ENCODE peak calls at places on chromosomes 4 and X, in ten cellular contexts. D is cardiac muscle cell; W is GM12891; I is NCI-H1105 treated with DMSO at 0.1 percent for 48 hours; S is glutamatergic neuron; T is ACHN; C is activated CD4-positive, alpha-beta T cell treated with anti-CD3 and anti-CD28 coated beads for 4 hours; G is caudate nucleus; X is choroid plexus epithelial cell; Y is GM23248. V is an unnamed sample.

GRCh38 chr4:163600731-163601130 is 106.2 kb downstream of the TMA16 start:
- DNase-seq in D (no peak), W (no peak), I (no peak), S (no peak), T (no peak), C (no peak), G (no peak), X (no peak), Y (no peak), V (no peak)

GRCh38 chrX:70525733-70526132 is 81.1 kb downstream of the DLG3 start:
- DNase-seq in D (no peak), W (no peak), I (no peak), S (no peak), T (no peak), C (no peak), G (no peak), X (peak; percentile 6), Y (no peak), V (no peak)

GRCh38 chrX:39869846-39870601 is 227.7 kb downstream of the BCOR start:
- DNase-seq in D (peak; percentile 70), W (no peak), I (no peak), S (no peak), T (peak; percentile 22), C (peak; percentile 72), G (no peak), X (peak; percentile 53), Y (peak; percentile 28), V (peak; percentile 70)

GRCh38 chr4:40152642-40153041 is 44.2 kb upstream of the RHOH start:
- DNase-seq in D (no peak), W (no peak), I (no peak), S (no peak), T (no peak), C (peak; percentile 37), G (no peak), X (no peak), Y (no peak), V (no peak)

GRCh38 chr4:36285784-36286480 is 4.5 kb downstream of the DTHD1 start:
- DNase-seq in D (no peak), W (peak; percentile 15), I (no peak), S (no peak), T (peak; percentile 46), C (peak; percentile 55), G (no peak), X (no peak), Y (no peak), V (peak; percentile 79)

GRCh38 chrX:56503941-56504673 is 59.3 kb upstream of the UBQLN2 start:
- DNase-seq in D (no peak), W (no peak), I (no peak), S (no peak), T (no peak), C (no peak), G (no peak), X (no peak), Y (peak; percentile 56), V (no peak)

GRCh38 chr4:12884846-12885796 is 599.0 kb downstream of the RAB28 start:
- DNase-seq in D (no peak), W (no peak), I (no peak), S (no peak), T (no peak), C (no peak), G (no peak), X (no peak), Y (no peak), V (no peak)

GRCh38 chrX:16870861-16871584 is 861 bp upstream of the RBBP7 start:
- DNase-seq in D (no peak), W (no peak), I (peak; percentile 34), S (peak; percentile 29), T (no peak), C (no peak), G (no peak), X (no peak), Y (peak; percentile 31), V (peak; percentile 7)

GRCh38 chr4:188532751-188533150 is 393.5 kb downstream of the TRIML1 start:
- DNase-seq in D (no peak), W (no peak), I (no peak), S (no peak), T (no peak), C (no peak), G (no peak), X (no peak), Y (no peak), V (no peak)

GRCh38 chr4:54403700-54404453 is 174.8 kb downstream of the PDGFRA start:
- DNase-seq in D (no peak), W (no peak), I (no peak), S (no peak), T (no peak), C (no peak), G (no peak), X (no peak), Y (no peak), V (no peak)

GRCh38 chr4:112770111-112770510 is 133.2 kb downstream of the LARP7 start:
- DNase-seq in D (no peak), W (no peak), I (no peak), S (no peak), T (no peak), C (no peak), G (no peak), X (no peak), Y (no peak), V (no peak)

GRCh38 chr4:184273166-184274147 is 55.8 kb upstream of the ENPP6 start:
- DNase-seq in D (no peak), W (no peak), I (no peak), S (no peak), T (no peak), C (no peak), G (no peak), X (no peak), Y (no peak), V (no peak)

GRCh38 chr4:37482236-37482635 is 203.9 kb downstream of the RELL1 start:
- DNase-seq in D (no peak), W (no peak), I (no peak), S (no peak), T (no peak), C (no peak), G (no peak), X (no peak), Y (no peak), V (no peak)

GRCh38 chrX:6851140-6851539 is 296.4 kb upstream of the STS start:
- DNase-seq in D (no peak), W (no peak), I (no peak), S (no peak), T (no peak), C (no peak), G (no peak), X (no peak), Y (no peak), V (no peak)

GRCh38 chr4:69823481-69824186 is 36.3 kb downstream of the SULT1E1 start:
- DNase-seq in D (peak; percentile 65), W (no peak), I (peak; percentile 67), S (no peak), T (peak; percentile 20), C (peak; percentile 40), G (no peak), X (peak; percentile 81), Y (peak; percentile 63), V (no peak)

GRCh38 chr4:4339504-4340085 is 47.3 kb upstream of the NSG1 start:
- DNase-seq in D (peak; percentile 82), W (no peak), I (no peak), S (no peak), T (no peak), C (no peak), G (no peak), X (no peak), Y (peak; percentile 4), V (no peak)

GRCh38 chrX:42094208-42094607 is 170.9 kb upstream of the CASK start:
- DNase-seq in D (peak; percentile 75), W (no peak), I (no peak), S (no peak), T (peak; percentile 26), C (no peak), G (no peak), X (peak; percentile 57), Y (peak; percentile 2), V (no peak)

GRCh38 chrX:153773741-153774575 is 6.9 kb upstream of the SRPK3 start:
- DNase-seq in D (no peak), W (no peak), I (no peak), S (peak; percentile 6), T (no peak), C (no peak), G (no peak), X (no peak), Y (no peak), V (no peak)

GRCh38 chrX:22686138-22686541 is 313.6 kb upstream of the DDX53 start:
- DNase-seq in D (peak; percentile 81), W (no peak), I (peak; percentile 80), S (peak; percentile 11), T (peak; percentile 19), C (no peak), G (no peak), X (peak; percentile 91), Y (no peak), V (no peak)

GRCh38 chrX:96407043-96407442 is 277.6 kb upstream of the DIAPH2 start:
- DNase-seq in D (peak; percentile 44), W (no peak), I (peak; percentile 52), S (no peak), T (no peak), C (no peak), G (no peak), X (peak; percentile 61), Y (peak; percentile 55), V (no peak)

GRCh38 chr4:183563874-183564273 is 59.0 kb downstream of the ING2 start:
- DNase-seq in D (peak; percentile 27), W (no peak), I (no peak), S (no peak), T (no peak), C (no peak), G (peak; percentile 19), X (peak; percentile 46), Y (peak; percentile 57), V (no peak)

GRCh38 chr4:122688529-122688928 is 44.0 kb upstream of the BBS12 start:
- DNase-seq in D (peak; percentile 18), W (no peak), I (no peak), S (no peak), T (no peak), C (no peak), G (no peak), X (no peak), Y (peak; percentile 20), V (no peak)

GRCh38 chr4:2923678-2924173 is 39.5 kb downstream of the NOP14 start:
- DNase-seq in D (no peak), W (no peak), I (no peak), S (no peak), T (no peak), C (no peak), G (no peak), X (no peak), Y (no peak), V (no peak)

GRCh38 chr4:39036172-39036571 is 4.0 kb upstream of the TMEM156 start:
- DNase-seq in D (peak; percentile 42), W (no peak), I (no peak), S (no peak), T (no peak), C (no peak), G (no peak), X (peak; percentile 95), Y (no peak), V (no peak)

GRCh38 chr4:76214269-76214628 is 625 bp upstream of the SCARB2 start:
- DNase-seq in D (no peak), W (no peak), I (no peak), S (no peak), T (peak; percentile 1), C (peak; percentile 6), G (no peak), X (no peak), Y (no peak), V (no peak)

GRCh38 chr4:129323630-129324029 is 227.7 kb downstream of the C4orf33 start:
- DNase-seq in D (no peak), W (no peak), I (peak; percentile 81), S (no peak), T (no peak), C (no peak), G (no peak), X (no peak), Y (no peak), V (no peak)

GRCh38 chr4:178426871-178427270 is 984.6 kb upstream of the AGA start:
- DNase-seq in D (no peak), W (no peak), I (no peak), S (no peak), T (no peak), C (no peak), G (no peak), X (no peak), Y (no peak), V (no peak)

GRCh38 chrX:107000013-107000515 is at the start of gene MORC4:
- DNase-seq in D (peak; percentile 85), W (peak; percentile 16), I (peak; percentile 84), S (peak; percentile 75), T (peak; percentile 68), C (peak; percentile 64), G (peak; percentile 70), X (peak; percentile 80), Y (peak; percentile 63), V (peak; percentile 29)